ENCODE peak calls at places on chromosomes 11 and 22, in ten cellular contexts. K, I, Z, O, Q, G, X, T, P and S are unnamed samples.

GRCh38 chr11:22472306-22472705 is 134.1 kb downstream of the SLC17A6 start:
- DNase-seq in Q (no peak), Z (no peak), G (no peak), O (peak; percentile 56), X (peak; percentile 1), T (no peak), P (peak; percentile 11), I (no peak), K (no peak), S (no peak)

GRCh38 chr11:117219455-117219854 is 12.4 kb downstream of the PCSK7 start:
- DNase-seq in I (no peak), Q (no peak), X (no peak), Z (no peak), P (no peak), O (no peak), K (peak; percentile 16), T (no peak), G (no peak), S (no peak)

GRCh38 chr22:19874307-19875060 is 19.8 kb upstream of the GNB1L start:
- DNase-seq in O (peak; percentile 34), I (peak; percentile 64), Q (no peak), T (no peak), P (no peak), X (peak; percentile 55), K (peak; percentile 56), G (no peak), Z (no peak), S (no peak)

GRCh38 chr11:36492724-36493304 is 17.3 kb downstream of the TRAF6 start:
- DNase-seq in G (no peak), X (peak; percentile 72), K (no peak), I (peak; percentile 48), T (no peak), P (peak; percentile 52), O (peak; percentile 73), Q (peak; percentile 60), Z (peak; percentile 59), S (no peak)

GRCh38 chr11:1509626-1510255 is 23.2 kb upstream of the MOB2 start:
- DNase-seq in I (no peak), G (no peak), Z (no peak), K (no peak), Q (no peak), O (no peak), T (no peak), X (no peak), P (no peak), S (no peak)

GRCh38 chr22:36010090-36010489 is 18.5 kb downstream of the RBFOX2 start:
- DNase-seq in X (no peak), Q (no peak), G (no peak), T (no peak), Z (no peak), O (peak; percentile 88), K (no peak), I (no peak), P (no peak), S (no peak)

GRCh38 chr22:38218661-38219331 is 17.0 kb downstream of the MAFF start:
- DNase-seq in P (peak; percentile 83), O (peak; percentile 91), Z (no peak), T (no peak), I (no peak), G (no peak), X (peak; percentile 94), K (no peak), Q (no peak), S (no peak)

GRCh38 chr11:41201156-41201555 is 258.3 kb downstream of the LRRC4C start:
- DNase-seq in Z (peak; percentile 33), X (no peak), Q (peak; percentile 31), I (no peak), O (peak; percentile 88), K (peak; percentile 53), G (peak; percentile 29), T (peak; percentile 11), P (peak; percentile 1), S (no peak)

GRCh38 chr22:17369553-17370035 is 334 bp downstream of the CECR2 start:
- DNase-seq in I (peak; percentile 36), P (no peak), O (peak; percentile 71), G (no peak), K (no peak), Z (no peak), Q (peak; percentile 25), X (peak; percentile 31), T (peak; percentile 63), S (no peak)

GRCh38 chr11:33002143-33002542 is 13.5 kb upstream of the DEPDC7 start:
- DNase-seq in G (no peak), I (no peak), X (no peak), T (no peak), Z (no peak), Q (no peak), O (no peak), K (no peak), P (no peak), S (no peak)

GRCh38 chr11:57174656-57175055 is 7.1 kb upstream of the LRRC55 start:
- DNase-seq in I (no peak), O (no peak), K (no peak), X (no peak), G (no peak), T (no peak), P (no peak), Z (no peak), Q (no peak), S (no peak)

GRCh38 chr11:118048472-118049370 is 28.2 kb upstream of the TMPRSS4 start:
- DNase-seq in Q (no peak), I (no peak), P (no peak), O (no peak), Z (no peak), K (no peak), T (no peak), G (no peak), X (no peak), S (no peak)

GRCh38 chr22:44325718-44326548 is 13.2 kb upstream of the SHISAL1 start:
- DNase-seq in O (no peak), K (no peak), P (peak; percentile 15), I (no peak), Z (no peak), X (peak; percentile 42), Q (no peak), G (no peak), T (no peak), S (no peak)

GRCh38 chr11:115052601-115053000 is 374.3 kb downstream of the NXPE2 start:
- DNase-seq in T (no peak), I (no peak), P (no peak), G (no peak), Z (no peak), X (no peak), Q (no peak), O (no peak), K (no peak), S (no peak)

GRCh38 chr22:46115755-46116490 is 34.4 kb upstream of the PPARA start:
- DNase-seq in G (no peak), O (no peak), T (no peak), X (no peak), P (no peak), Q (no peak), Z (no peak), I (no peak), K (no peak), S (no peak)

GRCh38 chr11:30919389-30920172 is 333.4 kb upstream of the MPPED2 start:
- DNase-seq in X (no peak), Z (peak; percentile 33), T (no peak), I (no peak), Q (no peak), P (no peak), K (no peak), O (no peak), G (no peak), S (no peak)

GRCh38 chr11:60913793-60914619 is at the start of gene TMEM109:
- DNase-seq in T (peak; percentile 84), P (peak; percentile 82), Q (peak; percentile 91), X (peak; percentile 97), Z (peak; percentile 95), K (peak; percentile 91), I (peak; percentile 91), G (peak; percentile 78), O (peak; percentile 93), S (peak; percentile 74)

GRCh38 chr11:114164546-114164945 is 105.0 kb downstream of the ZBTB16 start:
- DNase-seq in G (no peak), K (no peak), O (no peak), I (no peak), X (no peak), Q (no peak), P (no peak), T (no peak), Z (peak; percentile 25), S (no peak)

GRCh38 chr11:47400813-47401279 is 7.5 kb upstream of the SLC39A13 start:
- DNase-seq in K (no peak), P (no peak), X (no peak), Q (no peak), Z (no peak), O (no peak), T (no peak), I (no peak), G (no peak), S (no peak)

GRCh38 chr11:44943118-44943517 is 7.6 kb downstream of the TP53I11 start:
- DNase-seq in Z (no peak), X (peak; percentile 30), I (no peak), G (no peak), K (no peak), Q (peak; percentile 80), T (peak; percentile 5), O (no peak), P (no peak), S (no peak)

GRCh38 chr22:22520020-22520656 is at the start of gene ZNF280A:
- DNase-seq in T (no peak), I (no peak), O (peak; percentile 38), X (peak; percentile 2), P (no peak), K (no peak), Q (no peak), Z (no peak), G (no peak), S (no peak)

GRCh38 chr22:34395370-34395769 is 475.1 kb upstream of the LARGE1 start:
- DNase-seq in T (no peak), K (no peak), P (no peak), O (peak; percentile 34), I (no peak), Q (no peak), Z (no peak), G (no peak), X (no peak), S (no peak)

GRCh38 chr22:46063861-46064235 is 86.5 kb upstream of the PPARA start:
- DNase-seq in K (peak; percentile 30), O (no peak), Q (no peak), P (no peak), X (no peak), I (no peak), Z (no peak), G (no peak), T (no peak), S (no peak)

GRCh38 chr11:112277937-112278336 is 17.3 kb upstream of the PLET1 start:
- DNase-seq in Q (no peak), G (no peak), O (no peak), I (no peak), X (no peak), T (no peak), Z (no peak), K (no peak), P (no peak), S (no peak)